ENCODE peak calls at places on chromosomes 16 and 17, in six cellular contexts. B, D, Y, O, L and W are unnamed samples.

GRCh38 chr17:51029568-51030463 is 90.9 kb downstream of the SPAG9 start:
- DNase-seq in O (no peak), Y (no peak), D (no peak), B (no peak), L (no peak), W (no peak)

GRCh38 chr17:72119280-72119962 is 1.4 kb upstream of the SOX9 start:
- DNase-seq in L (no peak), B (no peak), D (no peak), Y (no peak), O (no peak), W (no peak)

GRCh38 chr16:4487955-4488481 is 11.8 kb downstream of the HMOX2 start:
- DNase-seq in B (no peak), Y (no peak), D (no peak), O (peak; percentile 44), L (no peak), W (peak; percentile 38)

GRCh38 chr17:35286120-35286781 is 43.4 kb downstream of the SLFN5 start:
- DNase-seq in Y (no peak), D (no peak), O (no peak), L (no peak), B (no peak), W (no peak)

GRCh38 chr17:36653374-36653773 is 52.0 kb downstream of the MRM1 start:
- DNase-seq in Y (no peak), L (no peak), O (no peak), B (no peak), D (no peak), W (no peak)

GRCh38 chr17:45310380-45311324 is 6.2 kb downstream of the MAP3K14 start:
- DNase-seq in B (no peak), D (peak; percentile 84), L (no peak), O (no peak), Y (no peak), W (peak; percentile 86)

GRCh38 chr17:62807812-62808575 is at the start of gene MARCHF10:
- DNase-seq in D (peak; percentile 16), L (peak; percentile 27), B (no peak), O (no peak), Y (no peak), W (peak; percentile 62)

GRCh38 chr16:35687071-35687470 is 2227.7 kb downstream of the TP53TG3F start:
- DNase-seq in D (no peak), B (no peak), O (no peak), Y (no peak), L (no peak), W (no peak)

GRCh38 chr17:6043405-6043804 is 26.8 kb upstream of the WSCD1 start:
- DNase-seq in D (no peak), O (no peak), L (no peak), B (no peak), Y (no peak), W (no peak)

GRCh38 chr17:65231662-65232335 is 94.6 kb downstream of the RGS9 start:
- DNase-seq in B (peak; percentile 85), O (peak; percentile 16), L (no peak), D (peak; percentile 45), Y (no peak), W (peak; percentile 29)

GRCh38 chr17:75460295-75460694 is 3.9 kb downstream of the TMEM94 start:
- DNase-seq in O (no peak), B (no peak), D (no peak), Y (no peak), L (no peak), W (no peak)

GRCh38 chr16:73054732-73055481 is 7.0 kb upstream of the ZFHX3 start:
- DNase-seq in D (no peak), O (no peak), Y (peak; percentile 27), L (no peak), B (no peak), W (no peak)

GRCh38 chr16:75415169-75415908 is 18.0 kb downstream of the CFDP1 start:
- DNase-seq in Y (no peak), O (no peak), L (no peak), D (no peak), B (no peak), W (no peak)

GRCh38 chr17:8392274-8392673 is 5.4 kb downstream of the RNF222 start:
- DNase-seq in O (no peak), D (no peak), Y (peak; percentile 51), L (no peak), B (no peak), W (no peak)

GRCh38 chr17:68011199-68011665 is 15.0 kb upstream of the C17orf58 start:
- DNase-seq in Y (no peak), D (peak; percentile 75), O (no peak), B (peak; percentile 63), L (no peak), W (peak; percentile 50)

GRCh38 chr17:48335858-48336500 is 94.0 kb downstream of the SKAP1 start:
- DNase-seq in Y (no peak), B (peak; percentile 53), L (no peak), D (no peak), O (no peak), W (no peak)

GRCh38 chr16:32116080-32116479 is 137.0 kb upstream of the TP53TG3D start:
- DNase-seq in B (no peak), O (no peak), L (no peak), D (no peak), Y (no peak), W (no peak)

GRCh38 chr16:1291576-1291974 is 17.9 kb upstream of the UBE2I start:
- DNase-seq in Y (no peak), L (no peak), B (no peak), O (no peak), D (no peak), W (no peak)

GRCh38 chr17:29569245-29569950 is 897 bp downstream of the TP53I13 start:
- DNase-seq in B (no peak), D (no peak), O (no peak), L (no peak), Y (peak; percentile 59), W (no peak)

DNA sequence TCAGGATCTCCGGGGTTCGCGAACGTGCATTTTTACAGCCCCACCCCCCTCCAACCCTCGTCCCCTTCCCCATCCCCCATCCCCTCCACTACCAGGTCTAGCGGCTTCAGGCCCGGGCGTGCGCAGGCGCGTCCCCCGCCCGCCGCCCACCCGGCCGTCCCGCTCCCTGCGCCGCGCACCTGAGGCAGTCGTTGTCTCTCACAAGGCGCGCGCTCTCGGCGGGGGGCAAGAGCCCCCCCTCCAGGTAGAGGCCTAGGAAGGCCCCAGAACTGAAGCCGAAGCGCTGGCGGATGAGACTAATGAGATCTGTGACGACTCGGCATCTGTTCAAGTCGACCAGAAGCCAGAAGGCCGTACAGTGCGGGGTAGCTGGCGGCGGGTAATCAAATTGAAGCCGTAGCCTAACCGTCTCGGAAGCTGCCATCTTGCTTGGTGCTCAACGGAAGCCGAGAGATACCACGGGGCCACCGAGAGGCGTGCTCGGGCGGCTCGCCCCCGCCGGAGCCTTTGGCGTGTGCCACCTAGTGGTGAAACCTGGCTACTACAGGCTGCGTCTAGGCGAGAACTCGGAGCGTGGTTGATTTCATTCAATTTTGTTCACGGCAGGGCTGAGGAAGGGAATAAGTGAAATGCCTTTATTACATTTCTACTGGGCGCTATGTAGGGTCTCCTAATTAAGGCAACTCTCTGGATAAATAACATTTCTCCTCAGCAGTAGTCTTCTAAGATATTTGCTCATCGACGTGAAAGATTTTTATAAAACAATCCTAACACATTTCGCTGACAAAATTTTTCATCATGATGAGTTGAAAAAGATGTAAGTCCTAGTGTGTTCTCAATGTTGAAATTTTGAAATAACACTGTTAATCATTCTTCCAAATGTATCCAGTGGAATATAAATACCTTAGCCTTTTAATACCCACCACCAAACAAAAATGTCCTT is at the start of gene COIL:
- DNase-seq in B (peak; percentile 95), Y (peak; percentile 95), O (peak; percentile 91), D (peak; percentile 95), L (peak; percentile 92), W (peak; percentile 94)
- H3K4me1 ChIP-seq in B (no peaks in the 10 kb centered on the region), Y (peaks cover 10% of the 10 kb centered on the region), O (no peaks in the 10 kb centered on the region), D (peaks cover 10% of the 10 kb centered on the region), L (peaks cover 6% of the 10 kb centered on the region), W (peaks cover 24% of the 10 kb centered on the region)

DNA sequence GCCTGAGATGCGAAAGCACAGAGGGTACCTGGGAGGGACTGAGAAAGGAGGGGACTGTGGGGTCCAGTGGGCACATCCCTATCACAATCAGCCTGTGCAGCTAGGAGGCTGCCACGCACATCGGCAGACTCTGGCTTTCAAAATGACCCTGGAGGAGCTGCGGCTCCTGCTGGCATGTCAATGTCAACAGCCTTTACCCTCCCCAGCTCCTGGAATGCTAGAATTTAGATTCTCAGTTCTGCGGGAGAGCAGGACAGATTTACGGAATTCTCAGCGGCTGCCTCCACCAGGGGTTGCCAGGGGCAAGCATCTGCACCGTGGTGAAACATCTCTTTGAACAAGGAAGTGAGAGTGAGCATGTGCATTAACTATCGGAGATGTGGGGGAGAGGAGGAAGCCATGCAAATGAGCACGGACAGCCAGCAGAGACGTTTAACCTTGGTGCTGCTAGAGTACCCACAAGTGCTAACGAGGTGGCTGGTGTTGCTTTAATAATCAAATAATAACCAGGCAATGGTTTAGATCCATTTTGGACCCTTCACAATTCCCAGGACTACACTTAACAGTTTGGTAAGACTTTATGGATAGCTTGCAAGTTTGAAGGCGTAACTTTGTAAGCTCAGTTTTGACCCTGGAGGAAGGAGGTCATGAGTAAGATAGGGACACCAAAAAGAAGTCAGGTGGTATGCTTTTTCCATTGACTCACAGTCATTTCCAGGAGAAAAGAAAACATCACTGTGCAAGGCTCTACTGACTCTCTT is 54.1 kb downstream of the XYLT1 start:
- DNase-seq in B (peak; percentile 59), Y (no peak), L (no peak), O (no peak), D (peak; percentile 60), W (peak; percentile 21)
- H3K27ac ChIP-seq in B (peak overlapping the region; percentile 51), Y (peak overlapping the region; percentile 74), L (no peak overlapping the region), O (no peak overlapping the region), D (peak overlapping the region; percentile 23), W (peak overlapping the region; percentile 48)

GRCh38 chr17:82031885-82032627 is 578 bp downstream of the RAC3 start:
- DNase-seq in O (peak; percentile 63), Y (no peak), L (no peak), D (peak; percentile 80), B (peak; percentile 43), W (peak; percentile 75)

GRCh38 chr17:82029990-82030469 is 1.4 kb upstream of the RAC3 start:
- DNase-seq in L (no peak), Y (no peak), O (no peak), D (no peak), B (no peak), W (no peak)

GRCh38 chr17:82030470-82031302 is 792 bp upstream of the RAC3 start:
- DNase-seq in Y (peak; percentile 93), L (peak; percentile 85), D (peak; percentile 91), B (peak; percentile 89), O (peak; percentile 83), W (peak; percentile 86)

GRCh38 chr17:82029391-82029790 is 2.1 kb upstream of the RAC3 start:
- DNase-seq in L (no peak), B (no peak), D (no peak), Y (no peak), O (no peak), W (no peak)

DNA sequence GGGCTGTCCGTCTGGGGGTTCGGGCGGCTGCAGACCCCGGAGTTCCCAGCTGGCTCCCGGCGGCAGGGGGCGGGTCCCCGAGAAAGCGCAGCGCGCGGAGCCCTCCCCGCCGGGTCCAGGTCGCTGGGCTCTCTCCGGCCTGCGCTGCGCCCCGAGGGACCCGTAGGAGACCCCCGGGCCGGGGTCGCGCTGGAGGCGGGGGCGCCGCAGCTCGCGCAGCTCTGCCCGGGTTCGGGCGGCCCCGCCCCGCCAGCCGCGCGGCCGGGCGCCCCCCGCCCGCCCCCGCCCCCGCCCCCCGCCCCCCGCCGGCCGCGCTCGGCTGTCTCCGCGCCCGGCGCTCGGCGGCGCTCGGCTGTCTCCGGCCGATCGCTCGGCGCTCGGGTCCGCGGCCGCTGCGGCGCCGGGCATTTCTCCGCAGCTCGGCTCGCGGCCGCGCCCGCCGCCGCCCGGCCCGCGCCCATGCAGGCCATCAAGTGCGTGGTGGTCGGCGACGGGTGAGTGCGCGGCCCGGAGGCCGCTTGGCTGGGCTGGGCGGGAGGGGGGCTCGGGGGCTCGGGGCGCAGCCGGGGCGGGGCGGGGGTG is at the start of gene RAC3:
- DNase-seq in O (no peak), Y (no peak), D (no peak), L (no peak), B (peak; percentile 80), W (no peak)
- H3K4me3 ChIP-seq in O (peak within 1 kb of the TSS; percentile 40), Y (peak within 1 kb of the TSS; percentile 35), D (peak within 1 kb of the TSS; percentile 49), L (peak within 1 kb of the TSS; percentile 45), B (peak within 1 kb of the TSS; percentile 77), W (no peak within 1 kb of the TSS)

GRCh38 chr17:82294086-82294773 is 20.7 kb upstream of the CSNK1D start:
- DNase-seq in O (no peak), L (no peak), B (no peak), D (no peak), Y (no peak), W (no peak)
- H3K4me1 ChIP-seq in O (peaks cover 25% of the 10 kb centered on the region), L (peaks cover 15% of the 10 kb centered on the region), B (peaks cover 10% of the 10 kb centered on the region), D (peaks cover 44% of the 10 kb centered on the region), Y (peaks cover 50% of the 10 kb centered on the region), W (peaks cover 67% of the 10 kb centered on the region)